ENCODE peak calls at places on chromosome 2, in six cellular contexts. U is upper lobe of right lung, X is NCI-H524, M is NAMALWA, Y is COR-L47, K is IMR-90. E is an unnamed sample.

GRCh38 chr2:20595439-20596192 is 55.3 kb downstream of the HS1BP3 start:
- DNase-seq in U (peak), X (no peak), M (peak), Y (no peak), K (peak), E (no peak)

GRCh38 chr2:206688992-206689391 is 29.2 kb downstream of the DYTN start:
- DNase-seq in U (no peak), X (no peak), M (no peak), Y (no peak), K (no peak), E (no peak)

GRCh38 chr2:241795021-241795999 is 13.7 kb upstream of the NEU4 start:
- DNase-seq in U (no peak), X (no peak), M (no peak), Y (no peak), K (no peak), E (no peak)

GRCh38 chr2:95343429-95344207 is 46.5 kb downstream of the KCNIP3 start:
- DNase-seq in U (peak), X (no peak), M (no peak), Y (no peak), K (no peak), E (no peak)

GRCh38 chr2:38446972-38447561 is 70.0 kb upstream of the ATL2 start:
- DNase-seq in U (no peak), X (no peak), M (no peak), Y (no peak), K (no peak), E (no peak)

GRCh38 chr2:63044360-63045327 is 6.0 kb upstream of the OTX1 start:
- DNase-seq in U (no peak), X (no peak), M (no peak), Y (no peak), K (no peak), E (no peak)

GRCh38 chr2:232781765-232782164 is 5.4 kb upstream of the KCNJ13 start:
- DNase-seq in U (no peak), X (no peak), M (no peak), Y (no peak), K (peak), E (no peak)

GRCh38 chr2:101089419-101089818 is 61.8 kb downstream of the TBC1D8 start:
- DNase-seq in U (no peak), X (no peak), M (no peak), Y (no peak), K (no peak), E (no peak)

GRCh38 chr2:12081481-12082210 is 335.2 kb downstream of the LPIN1 start:
- DNase-seq in U (no peak), X (no peak), M (no peak), Y (no peak), K (no peak), E (no peak)

GRCh38 chr2:177265834-177266817 is 1.6 kb upstream of the NFE2L2 start:
- DNase-seq in U (no peak), X (no peak), M (peak), Y (no peak), K (peak), E (peak)

GRCh38 chr2:120446236-120447121 is 100.5 kb downstream of the INHBB start:
- DNase-seq in U (peak), X (no peak), M (no peak), Y (no peak), K (no peak), E (no peak)

GRCh38 chr2:42337356-42337820 is 23.6 kb downstream of the COX7A2L start:
- DNase-seq in U (no peak), X (no peak), M (peak), Y (no peak), K (no peak), E (no peak)

GRCh38 chr2:60438136-60438535 is 115.3 kb downstream of the BCL11A start:
- DNase-seq in U (no peak), X (no peak), M (no peak), Y (no peak), K (no peak), E (no peak)

GRCh38 chr2:79369127-79369526 is 143.7 kb upstream of the CTNNA2 start:
- DNase-seq in U (no peak), X (no peak), M (no peak), Y (no peak), K (no peak), E (no peak)

GRCh38 chr2:102258386-102259074 is 52.8 kb upstream of the IL1RL1 start:
- DNase-seq in U (no peak), X (no peak), M (no peak), Y (no peak), K (peak), E (no peak)

GRCh38 chr2:234203135-234203984 is 152.9 kb downstream of the SPP2 start:
- DNase-seq in U (no peak), X (no peak), M (no peak), Y (no peak), K (peak), E (peak)

GRCh38 chr2:205751621-205752031 is 69.3 kb downstream of the NRP2 start:
- DNase-seq in U (no peak), X (no peak), M (no peak), Y (no peak), K (no peak), E (no peak)

GRCh38 chr2:59959944-59960343 is 593.5 kb downstream of the BCL11A start:
- DNase-seq in U (no peak), X (no peak), M (no peak), Y (no peak), K (no peak), E (no peak)

GRCh38 chr2:50290718-50291117 is 741.2 kb downstream of the NRXN1 start:
- DNase-seq in U (no peak), X (no peak), M (no peak), Y (no peak), K (no peak), E (no peak)

GRCh38 chr2:53903011-53903410 is 43.2 kb upstream of the GPR75 start:
- DNase-seq in U (no peak), X (no peak), M (no peak), Y (no peak), K (no peak), E (no peak)

GRCh38 chr2:9215680-9216079 is 9.1 kb downstream of the ASAP2 start:
- DNase-seq in U (no peak), X (no peak), M (no peak), Y (peak), K (no peak), E (peak)

GRCh38 chr2:118845843-118846666 is 1.4 kb downstream of the EN1 start:
- DNase-seq in U (no peak), X (no peak), M (no peak), Y (no peak), K (no peak), E (peak)

GRCh38 chr2:226060228-226060627 is 660.7 kb downstream of the NYAP2 start:
- DNase-seq in U (no peak), X (no peak), M (no peak), Y (no peak), K (peak), E (no peak)

GRCh38 chr2:58376592-58376991 is 135.5 kb upstream of the FANCL start:
- DNase-seq in U (no peak), X (no peak), M (no peak), Y (no peak), K (peak), E (no peak)

GRCh38 chr2:52084760-52085159 is 1052.8 kb upstream of the NRXN1 start:
- DNase-seq in U (no peak), X (no peak), M (no peak), Y (no peak), K (peak), E (no peak)

GRCh38 chr2:150141241-150142001 is 346.0 kb downstream of the RND3 start:
- DNase-seq in U (no peak), X (no peak), M (no peak), Y (no peak), K (peak), E (no peak)

GRCh38 chr2:36650031-36650430 is 46.5 kb upstream of the VIT start:
- DNase-seq in U (no peak), X (no peak), M (no peak), Y (no peak), K (peak), E (no peak)

GRCh38 chr2:145652992-145653545 is 1133.2 kb upstream of the ZEB2 start:
- DNase-seq in U (no peak), X (no peak), M (no peak), Y (no peak), K (peak), E (no peak)

GRCh38 chr2:158618859-158619490 is 162.2 kb downstream of the PKP4 start:
- DNase-seq in U (no peak), X (no peak), M (no peak), Y (no peak), K (peak), E (no peak)

GRCh38 chr2:61537590-61538178 is 472 bp downstream of the XPO1 start:
- DNase-seq in U (no peak), X (no peak), M (no peak), Y (no peak), K (no peak), E (peak)

GRCh38 chr2:178404380-178404767 is 46.6 kb downstream of the PRKRA start:
- DNase-seq in U (no peak), X (no peak), M (peak), Y (peak), K (peak), E (peak)

GRCh38 chr2:37323770-37324535 is 680 bp downstream of the PRKD3 start:
- DNase-seq in U (peak), X (no peak), M (peak), Y (no peak), K (peak), E (peak)

GRCh38 chr2:48900321-48901014 is 144.9 kb upstream of the LHCGR start:
- DNase-seq in U (no peak), X (peak), M (no peak), Y (no peak), K (no peak), E (no peak)

GRCh38 chr2:98913916-98914712 is 21.9 kb downstream of the CRACDL start:
- DNase-seq in U (peak), X (no peak), M (no peak), Y (peak), K (no peak), E (peak)

GRCh38 chr2:86147793-86148192 is 41.8 kb downstream of the PTCD3 start:
- DNase-seq in U (no peak), X (no peak), M (no peak), Y (no peak), K (no peak), E (no peak)

GRCh38 chr2:18924905-18925691 is 335.7 kb upstream of the NT5C1B start:
- DNase-seq in U (no peak), X (no peak), M (no peak), Y (no peak), K (peak), E (no peak)

GRCh38 chr2:240760121-240760520 is 59.9 kb downstream of the KIF1A start:
- DNase-seq in U (no peak), X (no peak), M (no peak), Y (no peak), K (no peak), E (no peak)